ENCODE peak calls at places on chromosomes 1 and 21, in nine cellular contexts. F, U, T, D, G, A, M, L and J are unnamed samples.

GRCh38 chr21:27831821-27832569 is 865.1 kb upstream of the ADAMTS5 start:
- DNase-seq in L (no peak), D (no peak), T (no peak), M (no peak), U (no peak), A (no peak), F (no peak), G (peak), J (no peak)

GRCh38 chr1:156889802-156890585 is 3.5 kb upstream of the PEAR1 start:
- DNase-seq in A (peak), F (peak), M (peak), L (peak), T (peak), U (peak), G (peak), D (peak), J (peak)

GRCh38 chr1:204041803-204042505 is 31.0 kb upstream of the SOX13 start:
- DNase-seq in M (no peak), G (no peak), T (no peak), D (no peak), U (peak), A (no peak), L (no peak), F (peak), J (no peak)

GRCh38 chr1:201128476-201128875 is 1.5 kb upstream of the ASCL5 start:
- DNase-seq in G (no peak), L (no peak), M (no peak), D (no peak), U (no peak), T (no peak), A (no peak), F (no peak), J (no peak)

GRCh38 chr1:76474922-76475321 is 392.4 kb upstream of the ST6GALNAC5 start:
- DNase-seq in M (no peak), G (no peak), T (no peak), D (no peak), U (no peak), F (no peak), A (no peak), L (no peak), J (no peak)

GRCh38 chr1:170075186-170075585 is 691 bp upstream of the KIFAP3 start:
- DNase-seq in U (no peak), F (peak), A (no peak), T (no peak), G (no peak), M (no peak), L (no peak), D (no peak), J (no peak)

GRCh38 chr21:42535602-42536171 is 22.0 kb downstream of the SLC37A1 start:
- DNase-seq in F (no peak), G (no peak), A (no peak), M (no peak), T (no peak), U (peak), L (peak), D (no peak), J (peak)

GRCh38 chr1:23843644-23844043 is 18.4 kb upstream of the HMGCL start:
- DNase-seq in T (no peak), D (no peak), U (no peak), L (no peak), F (no peak), G (no peak), M (no peak), A (no peak), J (no peak)

GRCh38 chr1:192954705-192955265 is 104.4 kb downstream of the UCHL5 start:
- DNase-seq in M (no peak), T (peak), F (no peak), D (peak), U (no peak), G (no peak), A (no peak), L (no peak), J (no peak)

GRCh38 chr1:245858022-245858421 is 649.1 kb downstream of the SMYD3 start:
- DNase-seq in D (no peak), T (no peak), G (no peak), L (no peak), U (no peak), A (no peak), F (no peak), M (no peak), J (no peak)

GRCh38 chr1:89552481-89553194 is 28.0 kb downstream of the LRRC8B start:
- DNase-seq in M (no peak), G (no peak), T (peak), A (peak), D (no peak), L (peak), U (peak), F (no peak), J (peak)

GRCh38 chr21:42513985-42514882 is 582 bp downstream of the SLC37A1 start:
- DNase-seq in D (no peak), F (no peak), G (no peak), U (peak), L (peak), T (peak), M (no peak), A (peak), J (peak)

GRCh38 chr1:10613340-10613739 is 138.6 kb downstream of the PEX14 start:
- DNase-seq in L (no peak), F (no peak), U (no peak), T (no peak), G (no peak), A (no peak), M (no peak), D (no peak), J (no peak)

GRCh38 chr1:180486092-180486491 is 16.3 kb downstream of the ACBD6 start:
- DNase-seq in A (no peak), T (no peak), M (no peak), D (no peak), U (no peak), L (no peak), F (no peak), G (no peak), J (no peak)

GRCh38 chr1:184419734-184420161 is 32.9 kb downstream of the C1orf21 start:
- DNase-seq in D (no peak), M (no peak), G (no peak), T (no peak), U (no peak), F (peak), A (no peak), L (no peak), J (no peak)

GRCh38 chr1:26349196-26349885 is 4.6 kb downstream of the CRYBG2 start:
- DNase-seq in U (no peak), L (no peak), A (peak), D (no peak), T (no peak), F (no peak), G (peak), M (no peak), J (no peak)

GRCh38 chr1:157090196-157090647 is 9.4 kb downstream of the ETV3L start:
- DNase-seq in D (peak), M (peak), U (peak), F (peak), G (peak), T (peak), L (peak), A (peak), J (peak)

GRCh38 chr1:30106125-30106524 is 617.3 kb downstream of the MATN1 start:
- DNase-seq in M (no peak), F (peak), T (peak), G (peak), U (peak), L (peak), D (no peak), A (peak), J (no peak)

GRCh38 chr1:42937141-42937696 is 21.4 kb downstream of the SLC2A1 start:
- DNase-seq in L (peak), M (no peak), G (no peak), A (peak), F (no peak), D (no peak), T (peak), U (no peak), J (no peak)

GRCh38 chr1:5506634-5507033 is 485.6 kb downstream of the NPHP4 start:
- DNase-seq in U (no peak), F (no peak), G (no peak), A (no peak), L (no peak), T (no peak), M (no peak), D (no peak), J (no peak)

GRCh38 chr1:18997508-18997907 is 41.0 kb upstream of the IFFO2 start:
- DNase-seq in M (no peak), G (no peak), U (no peak), D (no peak), T (no peak), F (no peak), A (no peak), L (no peak), J (no peak)

GRCh38 chr1:245512181-245512888 is 357.6 kb downstream of the KIF26B start:
- DNase-seq in U (no peak), A (no peak), F (no peak), D (no peak), G (no peak), T (no peak), M (no peak), L (no peak), J (no peak)

GRCh38 chr1:54835970-54836369 is 34.8 kb upstream of the TTC22 start:
- DNase-seq in D (no peak), L (no peak), G (no peak), M (no peak), A (no peak), U (no peak), T (no peak), F (no peak), J (no peak)

GRCh38 chr21:35719105-35719504 is 341.2 kb downstream of the SETD4 start:
- DNase-seq in M (no peak), G (no peak), U (no peak), A (no peak), T (no peak), D (no peak), F (no peak), L (no peak), J (no peak)

GRCh38 chr1:51301152-51301843 is 29.1 kb downstream of the TTC39A start:
- DNase-seq in M (no peak), D (no peak), U (peak), L (no peak), F (no peak), A (no peak), G (peak), T (no peak), J (peak)

GRCh38 chr21:39022901-39023693 is 160.2 kb downstream of the PSMG1 start:
- DNase-seq in M (no peak), T (no peak), A (no peak), U (no peak), D (peak), L (no peak), G (no peak), F (peak), J (no peak)
- TF ChIP-seq CTCF in M (no peak), T (no peak), A (no peak), U (no peak), D (no peak), L (peak), G (peak), F (no peak), J (no peak)

DNA sequence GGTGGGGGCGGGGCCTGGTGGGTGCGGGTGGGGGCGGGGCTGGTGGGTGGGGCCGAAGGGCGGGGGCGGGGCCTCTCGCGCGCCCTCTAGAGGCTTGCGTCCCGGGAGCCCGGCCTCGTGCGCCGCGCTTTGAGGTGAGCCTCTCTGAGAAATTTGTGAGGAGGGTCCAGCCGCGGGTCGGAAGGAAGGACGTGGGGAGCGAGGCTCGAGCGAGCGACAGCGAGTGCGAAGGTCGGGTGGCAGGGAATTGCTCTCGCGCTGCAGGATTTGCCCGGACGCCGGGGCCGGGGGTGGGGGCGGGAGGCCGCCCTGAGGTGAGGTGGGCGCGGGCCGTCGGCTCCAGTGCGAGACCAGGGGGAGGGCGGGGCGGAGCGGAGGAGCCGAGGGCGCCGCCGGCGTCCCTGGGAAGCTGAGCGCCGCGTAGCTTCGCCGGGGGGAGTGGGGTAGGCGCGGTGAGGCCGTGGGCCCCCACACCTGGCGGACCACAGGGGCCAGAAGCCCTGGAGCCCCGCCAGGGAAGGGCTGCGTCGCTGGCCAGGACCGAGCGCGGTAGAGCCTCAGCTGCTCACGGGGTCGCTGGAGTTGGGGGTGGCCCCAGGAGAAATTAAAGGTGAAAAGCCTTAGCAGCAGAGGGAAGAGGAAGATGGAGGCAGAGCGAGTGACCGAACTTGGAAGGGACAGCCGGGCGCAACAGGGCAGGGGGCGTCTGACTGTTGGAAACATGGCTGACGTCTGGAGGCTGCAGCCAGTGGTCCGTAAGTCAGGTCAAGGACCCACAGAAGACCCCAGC is 754 bp upstream of the LSS start:
- DNase-seq in F (peak), A (peak), D (no peak), L (no peak), M (no peak), G (no peak), T (no peak), U (peak), J (no peak)
- TF ChIP-seq CTCF in F (peak), A (peak), D (peak), L (peak), M (no peak), G (peak), T (peak), U (peak), J (peak)

GRCh38 chr1:151013518-151013917 is 5.3 kb downstream of the PRUNE1 start:
- DNase-seq in A (no peak), T (no peak), F (no peak), M (no peak), U (no peak), L (no peak), G (peak), D (no peak), J (no peak)
- TF ChIP-seq CTCF in A (no peak), T (no peak), F (no peak), M (no peak), U (no peak), L (no peak), G (no peak), D (no peak), J (no peak)

DNA sequence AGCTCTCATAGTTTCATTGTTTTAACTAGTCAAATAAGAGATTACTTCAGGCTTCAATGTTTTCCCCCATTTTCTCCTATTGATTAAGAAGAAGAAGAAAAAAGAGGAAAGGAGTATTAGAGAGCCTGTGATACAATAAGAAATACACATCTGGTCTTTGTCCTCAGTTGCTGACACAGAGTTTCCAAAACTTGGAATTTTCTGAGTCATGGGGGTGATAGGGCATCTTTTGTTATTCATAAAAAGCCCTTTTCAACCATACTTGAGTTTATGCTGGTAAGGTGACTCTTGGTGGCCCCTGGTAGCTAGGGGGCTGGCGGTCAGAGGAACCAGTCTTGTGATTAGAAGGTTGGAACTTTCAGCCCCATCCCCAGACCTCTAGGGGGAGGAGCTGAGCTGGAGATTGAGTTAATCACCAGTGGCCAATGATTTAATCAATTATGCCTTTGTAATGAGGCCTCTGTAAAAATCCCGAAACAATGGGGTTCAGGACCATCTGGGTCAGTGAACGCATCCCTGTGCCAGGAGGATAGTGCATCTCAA is 28.9 kb upstream of the KLF18 start:
- DNase-seq in M (no peak), G (no peak), T (no peak), D (no peak), L (no peak), U (no peak), F (no peak), A (no peak), J (no peak)
- TF ChIP-seq CTCF in M (no peak), G (peak), T (no peak), D (no peak), L (no peak), U (no peak), F (no peak), A (no peak), J (no peak)

GRCh38 chr21:37915941-37916794 is at the start of gene KCNJ6:
- DNase-seq in M (no peak), T (peak), D (no peak), G (peak), L (no peak), A (peak), F (no peak), U (no peak), J (no peak)
- TF ChIP-seq CTCF in M (no peak), T (peak), D (peak), G (peak), L (peak), A (peak), F (no peak), U (peak), J (peak)